ENCODE peak calls at places on chromosome 6, in five cellular contexts. B is H9, X is neuronal stem cell, A is H1, M is trophoblast cell. J is an unnamed sample.
A peak's percentile ranks its signal among the peaks of the same experiment; 100 is the strongest.

GRCh38 chr6:163014736-163015135 is 287.0 kb downstream of the PACRG start:
- DNase-seq in M (no peak), A (no peak), X (no peak), B (no peak), J (no peak)

GRCh38 chr6:147204060-147204785 is at the start of gene STXBP5:
- DNase-seq in X (peak; percentile 18), A (peak; percentile 63), M (peak; percentile 25), B (peak; percentile 59), J (peak; percentile 61)

GRCh38 chr6:136226674-136227377 is 23.3 kb downstream of the MTFR2 start:
- DNase-seq in A (no peak), B (no peak), M (no peak), X (no peak), J (peak; percentile 74)

GRCh38 chr6:43927525-43928210 is 157.7 kb downstream of the VEGFA start:
- DNase-seq in A (no peak), B (no peak), M (no peak), X (no peak), J (no peak)

GRCh38 chr6:42326248-42326647 is 108.6 kb upstream of the MRPS10 start:
- DNase-seq in X (no peak), A (no peak), B (no peak), M (no peak), J (no peak)

GRCh38 chr6:44036196-44036595 is 91.1 kb downstream of the MRPL14 start:
- DNase-seq in A (no peak), X (no peak), M (no peak), B (no peak), J (no peak)

GRCh38 chr6:37637562-37638413 is 59.9 kb downstream of the MDGA1 start:
- DNase-seq in M (no peak), A (no peak), X (no peak), B (no peak), J (no peak)

GRCh38 chr6:109740787-109741186 is 49.7 kb downstream of the FIG4 start:
- DNase-seq in M (no peak), A (no peak), B (no peak), X (no peak), J (no peak)

GRCh38 chr6:48744948-48745347 is 634.0 kb upstream of the PTCHD4 start:
- DNase-seq in A (no peak), B (no peak), X (no peak), M (no peak), J (no peak)

GRCh38 chr6:169969372-169970099 is 218.1 kb downstream of the ERMARD start:
- DNase-seq in M (no peak), X (no peak), A (no peak), B (no peak), J (no peak)

GRCh38 chr6:142518126-142518525 is 216.3 kb downstream of the ADGRG6 start:
- DNase-seq in A (no peak), M (peak; percentile 73), X (no peak), B (no peak), J (no peak)

GRCh38 chr6:24743265-24743943 is 24.4 kb upstream of the C6orf62 start:
- DNase-seq in B (no peak), M (peak; percentile 68), A (no peak), X (no peak), J (peak; percentile 96)

GRCh38 chr6:53492860-53493634 is 51.9 kb downstream of the GCLC start:
- DNase-seq in X (peak; percentile 38), A (peak; percentile 49), B (peak; percentile 41), M (no peak), J (peak; percentile 82)

GRCh38 chr6:136401749-136402148 is 112.1 kb upstream of the BCLAF1 start:
- DNase-seq in M (no peak), A (no peak), X (no peak), B (no peak), J (peak; percentile 33)

GRCh38 chr6:116561377-116562018 is 7.9 kb downstream of the CALHM4 start:
- DNase-seq in A (peak; percentile 83), B (peak; percentile 68), X (peak; percentile 69), M (peak; percentile 55), J (peak; percentile 69)

GRCh38 chr6:111239455-111239854 is 152.2 kb downstream of the SLC16A10 start:
- DNase-seq in B (no peak), M (no peak), A (no peak), X (no peak), J (no peak)

GRCh38 chr6:111238464-111239119 is 151.3 kb downstream of the SLC16A10 start:
- DNase-seq in B (no peak), A (no peak), M (no peak), X (no peak), J (peak; percentile 19)

GRCh38 chr6:111237757-111238260 is 150.5 kb downstream of the SLC16A10 start:
- DNase-seq in X (no peak), M (no peak), B (no peak), A (no peak), J (no peak)

GRCh38 chr6:111243095-111243494 is 155.8 kb downstream of the SLC16A10 start:
- DNase-seq in X (no peak), A (no peak), B (no peak), M (no peak), J (no peak)

DNA sequence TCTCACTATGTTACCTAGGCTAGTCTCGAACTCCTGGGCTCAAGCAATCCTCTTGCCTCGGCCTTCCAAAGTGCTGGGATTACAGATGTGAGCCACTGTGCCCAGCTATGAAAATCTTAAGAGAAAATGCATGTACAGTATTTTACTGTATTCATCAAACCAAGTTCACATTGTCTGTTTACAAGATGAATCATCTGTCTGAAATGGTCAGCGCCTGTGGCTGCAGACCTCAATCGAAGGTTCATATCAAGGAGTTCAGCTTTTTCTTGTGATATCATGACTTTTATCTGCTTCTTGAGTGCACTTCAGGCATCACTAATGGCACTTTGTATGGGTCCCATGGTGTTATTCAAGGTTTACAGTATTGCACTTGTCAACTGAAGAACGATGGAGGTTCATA is 155.1 kb downstream of the SLC16A10 start:
- DNase-seq in A (no peak), X (no peak), M (no peak), B (no peak), J (peak; percentile 55)
- H2BK12ac ChIP-seq in A (no peak overlapping the region), X (no peak overlapping the region), M (no peak overlapping the region), B (no peak overlapping the region), J (no peak overlapping the region)

DNA sequence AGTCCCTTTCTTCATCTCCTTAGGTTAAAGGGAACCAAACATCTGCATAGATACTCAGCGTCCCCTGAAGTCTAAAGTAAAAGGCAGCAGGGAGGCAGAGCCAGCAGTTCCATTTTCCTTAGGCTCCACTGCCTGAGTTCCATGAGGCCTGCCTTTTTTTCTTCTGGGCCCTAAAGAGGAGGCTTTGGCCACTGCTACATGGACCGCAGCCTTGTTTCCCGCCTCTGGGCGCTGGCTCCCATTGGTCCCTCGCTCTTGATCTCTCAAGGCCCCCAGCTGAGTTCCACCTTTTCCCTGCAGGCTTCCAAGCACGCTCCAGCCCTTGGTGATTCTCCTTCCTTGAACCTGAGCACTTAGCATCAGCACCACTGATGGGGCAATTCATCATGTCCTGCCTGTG is 3.6 kb downstream of the MLN start:
- DNase-seq in A (no peak), X (no peak), B (no peak), M (no peak), J (no peak)
- H2BK12ac ChIP-seq in A (peak overlapping the region; percentile 55), X (no peak overlapping the region), B (no peak overlapping the region), M (no peak overlapping the region), J (no peak overlapping the region)

DNA sequence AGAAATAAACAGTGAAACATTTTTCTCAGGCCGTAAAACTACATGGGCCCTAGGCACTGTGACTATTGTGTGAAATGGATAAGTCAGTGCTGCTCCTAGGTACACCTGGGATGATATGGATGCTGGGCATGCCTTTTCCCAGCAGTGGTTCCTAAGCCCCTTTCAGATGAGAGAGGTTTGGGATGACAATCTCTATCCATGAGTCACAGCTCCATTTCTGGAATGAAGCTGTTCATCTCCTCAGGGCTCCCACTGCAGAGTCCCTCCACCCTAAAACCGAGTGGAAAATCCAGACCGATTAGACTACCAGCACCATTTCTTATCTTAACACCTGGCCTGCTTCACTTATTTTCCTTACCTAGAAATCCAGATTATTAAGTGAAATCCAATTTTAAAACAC is 6.0 kb upstream of the SIM1 start:
- DNase-seq in B (no peak), X (no peak), M (peak; percentile 90), A (no peak), J (no peak)
- H2BK12ac ChIP-seq in B (no peak overlapping the region), X (no peak overlapping the region), M (no peak overlapping the region), A (no peak overlapping the region), J (no peak overlapping the region)

DNA sequence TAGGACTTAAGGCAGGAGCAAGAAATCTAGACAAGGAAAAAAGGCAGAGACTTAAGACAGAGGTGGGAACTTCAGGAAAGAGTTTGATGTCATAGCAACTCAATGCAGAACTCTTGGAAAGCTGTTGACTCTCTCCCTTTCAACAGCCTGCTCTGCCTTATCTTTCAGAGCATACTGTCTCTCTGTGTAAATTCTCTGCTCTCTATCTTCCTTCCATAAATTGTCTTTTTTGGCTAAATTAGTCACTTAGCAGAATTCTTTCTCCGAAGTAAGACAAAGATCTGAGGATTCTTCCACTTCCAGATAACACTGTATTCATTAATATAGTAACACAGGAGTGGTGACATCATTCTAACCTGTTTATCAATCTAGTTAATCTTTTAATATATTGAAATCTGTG is 80.2 kb downstream of the PLG start:
- DNase-seq in B (no peak), M (no peak), X (no peak), A (no peak), J (no peak)
- H2BK12ac ChIP-seq in B (no peak overlapping the region), M (no peak overlapping the region), X (no peak overlapping the region), A (no peak overlapping the region), J (no peak overlapping the region)

GRCh38 chr6:15534970-15535369 is 127.9 kb downstream of the DTNBP1 start:
- DNase-seq in X (no peak), A (no peak), B (no peak), M (no peak), J (no peak)

GRCh38 chr6:15538106-15538505 is 124.7 kb downstream of the DTNBP1 start:
- DNase-seq in M (no peak), X (no peak), A (peak; percentile 17), B (no peak), J (no peak)

GRCh38 chr6:15533379-15534044 is 129.3 kb downstream of the DTNBP1 start:
- DNase-seq in B (peak; percentile 24), M (peak; percentile 27), X (no peak), A (peak; percentile 39), J (peak; percentile 60)

GRCh38 chr6:15536201-15536955 is 126.5 kb downstream of the DTNBP1 start:
- DNase-seq in A (peak; percentile 31), M (peak; percentile 71), B (no peak), X (no peak), J (no peak)

GRCh38 chr6:15535495-15536200 is 127.2 kb downstream of the DTNBP1 start:
- DNase-seq in A (peak; percentile 2), B (no peak), X (no peak), M (no peak), J (no peak)
- H2BK12ac ChIP-seq in A (no peak overlapping the region), B (no peak overlapping the region), X (no peak overlapping the region), M (no peak overlapping the region), J (no peak overlapping the region)

DNA sequence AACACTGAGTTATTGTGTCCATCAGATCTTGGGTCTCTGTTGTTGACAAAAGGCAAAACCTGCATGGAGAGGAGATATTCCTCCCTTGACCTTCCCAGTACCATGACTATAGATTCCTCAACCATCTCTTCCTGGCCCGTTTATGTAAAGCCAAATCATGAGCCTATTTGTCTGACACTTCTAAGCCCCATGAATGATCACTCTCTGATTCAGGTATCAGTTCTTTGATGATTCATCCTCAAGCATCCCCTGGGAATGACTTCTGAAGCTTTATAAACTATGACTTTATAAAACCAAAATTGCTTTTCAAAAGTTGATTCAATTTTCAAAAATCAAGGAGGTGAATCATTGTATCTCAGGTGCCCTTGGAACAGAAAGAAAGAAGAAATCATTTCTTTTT is 78.7 kb upstream of the LOC128125822 start:
- DNase-seq in M (no peak), B (no peak), X (no peak), A (no peak), J (no peak)
- H2BK12ac ChIP-seq in M (no peak overlapping the region), B (no peak overlapping the region), X (no peak overlapping the region), A (no peak overlapping the region), J (no peak overlapping the region)

J was measured in mesenchymal stem cell.